ENCODE peak calls at places on chromosomes 6 and 20, in five cellular contexts. K is H1, Y is K562, E is HepG2, P is GM12878. O is an unnamed sample.

GRCh38 chr6:73797861-73798260 is 101.9 kb downstream of the CD109 start:
- DNase-seq in K (no peak), Y (no peak), E (no peak), P (no peak), O (no peak)

GRCh38 chr20:58553841-58554240 is 38.6 kb upstream of the APCDD1L start:
- DNase-seq in K (no peak), Y (no peak), E (no peak), P (no peak), O (no peak)

GRCh38 chr6:6678185-6678671 is 89.7 kb downstream of the LY86 start:
- DNase-seq in K (no peak), Y (peak), E (peak), P (no peak), O (peak)

GRCh38 chr20:2302369-2302768 is 6.6 kb downstream of the TGM3 start:
- DNase-seq in K (no peak), Y (peak), E (peak), P (no peak), O (peak)

GRCh38 chr6:128598561-128598960 is 78.2 kb upstream of the PTPRK start:
- DNase-seq in K (no peak), Y (no peak), E (no peak), P (no peak), O (no peak)

GRCh38 chr6:170074907-170075306 is 216.0 kb downstream of the DLL1 start:
- DNase-seq in K (peak), Y (no peak), E (no peak), P (no peak), O (no peak)

GRCh38 chr6:135680964-135681913 is 170.3 kb upstream of the PDE7B start:
- DNase-seq in K (no peak), Y (no peak), E (no peak), P (no peak), O (peak)

GRCh38 chr20:35007891-35008290 is 52.2 kb downstream of the MYH7B start:
- DNase-seq in K (no peak), Y (no peak), E (no peak), P (no peak), O (no peak)

GRCh38 chr6:135606392-135606791 is 108.9 kb upstream of the AHI1 start:
- DNase-seq in K (no peak), Y (no peak), E (no peak), P (no peak), O (no peak)

GRCh38 chr6:108944707-108945685 is 96.8 kb downstream of the ARMC2 start:
- DNase-seq in K (no peak), Y (no peak), E (no peak), P (no peak), O (no peak)

GRCh38 chr6:117404548-117404947 is 21.2 kb downstream of the ROS1 start:
- DNase-seq in K (no peak), Y (no peak), E (no peak), P (no peak), O (no peak)

GRCh38 chr6:152127429-152128165 is 320.1 kb downstream of the ESR1 start:
- DNase-seq in K (no peak), Y (no peak), E (no peak), P (no peak), O (no peak)

GRCh38 chr20:26163890-26164289 is 467.2 kb upstream of the ZNF337 start:
- DNase-seq in K (no peak), Y (no peak), E (no peak), P (no peak), O (peak)

GRCh38 chr20:59802471-59803221 is 130.8 kb downstream of the SYCP2 start:
- DNase-seq in K (no peak), Y (no peak), E (no peak), P (no peak), O (no peak)

GRCh38 chr6:21710908-21711627 is 117.5 kb downstream of the SOX4 start:
- DNase-seq in K (no peak), Y (no peak), E (peak), P (no peak), O (no peak)

GRCh38 chr20:33480071-33480470 is 9.8 kb upstream of the CBFA2T2 start:
- DNase-seq in K (no peak), Y (no peak), E (no peak), P (no peak), O (no peak)

GRCh38 chr6:89763550-89763949 is 56.0 kb downstream of the MDN1 start:
- DNase-seq in K (no peak), Y (no peak), E (no peak), P (no peak), O (no peak)

GRCh38 chr20:271069-271468 is 13.5 kb downstream of the DEFB132 start:
- DNase-seq in K (peak), Y (no peak), E (no peak), P (no peak), O (no peak)

GRCh38 chr6:85078071-85078470 is 313.7 kb upstream of the TBX18 start:
- DNase-seq in K (no peak), Y (no peak), E (peak), P (no peak), O (peak)

GRCh38 chr20:34715384-34715783 is 11.2 kb downstream of the TP53INP2 start:
- DNase-seq in K (no peak), Y (no peak), E (no peak), P (no peak), O (no peak)

GRCh38 chr6:44073612-44074382 is 53.5 kb downstream of the MRPL14 start:
- DNase-seq in K (peak), Y (peak), E (no peak), P (no peak), O (no peak)

DNA sequence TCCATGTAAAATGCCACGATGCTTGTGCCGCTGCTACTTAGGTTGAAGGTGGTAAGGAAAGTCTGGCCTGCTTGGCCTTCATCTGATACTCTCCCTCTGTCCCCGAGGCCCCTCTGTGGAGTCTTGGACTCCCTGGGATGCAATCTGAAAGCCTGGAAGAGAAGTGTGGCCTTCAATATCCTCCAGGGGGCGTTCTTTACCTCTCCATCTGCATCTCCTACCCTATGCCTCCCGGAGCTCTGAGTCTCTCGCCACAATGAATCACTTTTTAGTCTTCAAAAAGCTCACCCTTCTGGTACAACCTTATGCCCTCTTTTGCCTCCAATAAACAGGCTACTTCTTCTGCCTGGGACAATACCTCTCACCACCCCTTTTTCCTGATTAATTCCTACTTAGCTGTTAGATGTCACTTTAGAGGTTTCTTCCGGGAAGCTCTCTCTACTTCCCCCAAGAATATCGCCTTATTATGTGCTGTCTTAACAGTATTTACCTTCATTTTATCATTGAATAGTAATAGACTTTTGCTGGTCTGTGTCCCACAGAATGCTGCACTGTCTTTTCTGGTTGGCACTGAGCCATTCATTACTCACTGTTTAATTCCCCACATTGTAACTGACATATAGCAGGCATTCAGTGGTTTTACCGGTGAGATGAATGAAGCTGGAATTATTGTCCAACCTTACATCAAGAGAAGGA is 13.9 kb upstream of the ATG5 start:
- DNase-seq in K (peak), Y (peak), E (peak), P (no peak), O (peak)
- TF ChIP-seq CHD2 in K (no peak), Y (no peak), E (no peak), P (no peak), O (no peak)

DNA sequence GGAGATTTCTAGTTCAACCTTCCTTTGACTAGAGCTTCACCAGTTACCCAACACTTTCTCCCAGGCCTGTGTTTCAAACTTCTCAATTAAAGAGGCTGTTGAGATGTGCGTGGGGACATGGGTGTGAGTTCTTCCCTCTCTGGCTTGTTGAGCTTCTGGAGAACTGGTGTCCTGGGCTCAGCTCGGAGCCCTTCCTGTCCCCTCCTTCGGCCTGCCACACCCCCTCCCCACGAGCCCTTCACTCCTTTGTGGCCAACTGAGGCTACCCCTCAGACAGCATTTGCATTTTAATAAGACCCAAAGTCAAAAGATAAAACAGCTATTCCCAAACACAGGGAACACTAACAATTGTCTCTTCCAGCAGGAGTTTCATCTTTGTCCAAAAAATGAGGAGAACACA is 123.3 kb upstream of the MLN start:
- DNase-seq in K (no peak), Y (no peak), E (no peak), P (no peak), O (no peak)
- TF ChIP-seq CHD2 in K (no peak), Y (no peak), E (no peak), P (no peak), O (no peak)

GRCh38 chr20:21251278-21251677 is 51.9 kb upstream of the XRN2 start:
- DNase-seq in K (no peak), Y (no peak), E (no peak), P (no peak), O (no peak)

GRCh38 chr20:21262812-21263211 is 40.3 kb upstream of the XRN2 start:
- DNase-seq in K (no peak), Y (no peak), E (no peak), P (no peak), O (no peak)

GRCh38 chr20:21259346-21259745 is 43.8 kb upstream of the XRN2 start:
- DNase-seq in K (no peak), Y (no peak), E (no peak), P (no peak), O (no peak)

GRCh38 chr20:21258411-21258810 is 44.7 kb upstream of the XRN2 start:
- DNase-seq in K (no peak), Y (no peak), E (no peak), P (no peak), O (no peak)

DNA sequence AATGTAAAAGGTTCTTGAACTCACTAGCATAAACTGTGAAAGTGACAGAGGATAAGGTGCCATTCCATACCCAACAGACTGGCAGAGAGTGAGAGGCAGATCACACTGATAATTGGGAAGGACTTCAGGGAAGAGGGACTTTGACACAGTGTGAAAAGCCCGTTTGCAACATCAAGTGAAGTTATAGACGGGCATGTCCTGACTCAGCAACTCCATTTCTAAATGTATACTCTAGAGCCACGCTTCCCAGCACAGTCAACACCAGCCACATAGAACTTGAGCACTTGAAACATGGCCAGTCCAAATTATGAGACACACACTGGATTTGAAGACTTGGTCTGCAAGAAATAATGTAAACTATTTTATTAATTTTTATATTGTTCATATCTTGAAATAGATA is 45.9 kb upstream of the XRN2 start:
- DNase-seq in K (no peak), Y (no peak), E (peak), P (no peak), O (no peak)
- TF ChIP-seq CHD2 in K (no peak), Y (no peak), E (no peak), P (no peak), O (no peak)

GRCh38 chr6:1267790-1268762 is 43.8 kb upstream of the FOXQ1 start:
- DNase-seq in K (no peak), Y (no peak), E (peak), P (no peak), O (no peak)
- TF ChIP-seq CHD2 in K (no peak), Y (no peak), E (no peak), P (no peak), O (no peak)

GRCh38 chr20:13099676-13100075 is 90.9 kb downstream of the SPTLC3 start:
- DNase-seq in K (no peak), Y (no peak), E (no peak), P (no peak), O (no peak)

GRCh38 chr20:13102237-13102636 is 93.5 kb downstream of the SPTLC3 start:
- DNase-seq in K (no peak), Y (no peak), E (no peak), P (no peak), O (no peak)

GRCh38 chr20:13102689-13103088 is 93.9 kb downstream of the SPTLC3 start:
- DNase-seq in K (no peak), Y (no peak), E (no peak), P (no peak), O (no peak)

GRCh38 chr20:13101701-13102100 is 92.9 kb downstream of the SPTLC3 start:
- DNase-seq in K (no peak), Y (no peak), E (no peak), P (no peak), O (no peak)

DNA sequence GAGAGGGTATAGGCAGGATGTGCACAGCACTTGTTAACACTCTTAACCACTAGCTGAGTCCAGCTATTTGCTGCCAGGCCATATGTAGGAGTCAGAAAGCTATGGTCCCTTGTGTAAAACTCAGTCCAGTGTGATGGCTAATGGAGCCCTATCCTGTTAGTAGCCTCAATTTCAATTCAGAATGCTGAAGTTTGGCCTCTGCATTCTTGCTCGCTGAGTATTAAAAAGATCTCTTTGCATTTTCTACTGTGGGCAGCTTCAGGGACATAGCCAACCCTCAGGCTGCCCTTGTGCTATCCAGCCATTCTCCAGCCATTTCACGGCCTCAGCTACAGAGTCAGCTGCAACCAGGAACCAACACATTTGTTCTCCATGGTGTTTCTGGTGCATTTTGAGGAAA is 92.5 kb downstream of the SPTLC3 start:
- DNase-seq in K (no peak), Y (no peak), E (no peak), P (no peak), O (no peak)
- TF ChIP-seq CHD2 in K (no peak), Y (no peak), E (no peak), P (no peak), O (no peak)

GRCh38 chr6:15876406-15876805 is 213.6 kb upstream of the DTNBP1 start:
- DNase-seq in K (no peak), Y (no peak), E (no peak), P (peak), O (no peak)
- TF ChIP-seq CHD2 in K (no peak), Y (no peak), E (no peak), P (peak), O (no peak)

GRCh38 chr6:3455490-3456394 is 1.1 kb downstream of the SLC22A23 start:
- DNase-seq in K (peak), Y (peak), E (peak), P (no peak), O (no peak)

GRCh38 chr6:3456794-3457709 is at the start of gene SLC22A23:
- DNase-seq in K (peak), Y (peak), E (peak), P (no peak), O (peak)

GRCh38 chr6:3458706-3459421 is 2.0 kb upstream of the SLC22A23 start:
- DNase-seq in K (no peak), Y (no peak), E (no peak), P (no peak), O (no peak)

GRCh38 chr6:3456395-3456767 is 469 bp downstream of the SLC22A23 start:
- DNase-seq in K (no peak), Y (peak), E (no peak), P (no peak), O (no peak)

GRCh38 chr6:3457710-3458605 is 1.1 kb upstream of the SLC22A23 start:
- DNase-seq in K (no peak), Y (no peak), E (peak), P (no peak), O (peak)
- TF ChIP-seq CHD2 in K (no peak), Y (no peak), E (no peak), P (no peak), O (no peak)

DNA sequence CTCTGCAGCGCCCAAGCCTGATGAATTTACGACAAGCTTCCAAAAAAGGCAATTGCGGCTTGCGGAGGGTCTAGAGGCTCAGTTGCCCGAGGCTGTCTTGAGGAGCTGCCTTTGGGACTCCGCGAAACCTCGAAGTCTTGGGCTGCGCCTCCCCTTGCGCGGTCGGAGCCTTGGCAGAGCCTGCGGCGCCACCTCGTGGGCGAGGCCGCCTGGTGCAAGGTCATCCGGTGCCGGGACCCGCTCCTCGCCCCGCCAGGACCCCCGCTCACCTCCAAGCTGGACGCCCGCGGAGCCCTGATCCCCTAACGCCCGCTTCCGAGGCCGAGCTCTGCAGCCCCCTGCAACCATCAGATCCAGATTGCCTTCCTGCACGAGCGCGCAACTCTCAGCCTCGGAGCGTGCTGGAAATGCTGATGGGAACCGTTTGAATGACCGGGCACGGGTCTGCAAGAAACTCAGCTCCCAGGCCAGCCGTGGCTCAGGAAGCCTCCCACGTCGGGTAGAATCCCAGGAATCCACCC is 14.9 kb upstream of the FAM210B start:
- DNase-seq in K (peak), Y (peak), E (no peak), P (no peak), O (peak)
- TF ChIP-seq CHD2 in K (no peak), Y (no peak), E (no peak), P (no peak), O (no peak)

O was measured in A549.